ENCODE peak calls at places on chromosomes 13 and 19, in four cellular contexts. Z is mesothelial cell of epicardium; G is T-helper 17 cell; R is activated CD4-positive, alpha-beta T cell treated with anti-CD3 and anti-CD28 coated beads, Interleukin-2, amount 50 U/mL, for 1 hour. Y is an unnamed sample.

GRCh38 chr13:109734002-109734785 is 52.2 kb downstream of the IRS2 start:
- DNase-seq in Z (no peak), G (no peak), R (no peak), Y (no peak)

GRCh38 chr19:29293292-29293691 is 80.3 kb upstream of the UQCRFS1 start:
- DNase-seq in Z (no peak), G (no peak), R (no peak), Y (no peak)

GRCh38 chr13:32639502-32640105 is 53.4 kb downstream of the PDS5B start:
- DNase-seq in Z (no peak), G (peak), R (peak), Y (peak)

GRCh38 chr13:21478881-21479808 is 20.0 kb upstream of the ZDHHC20 start:
- DNase-seq in Z (no peak), G (peak), R (peak), Y (no peak)

GRCh38 chr19:35438527-35438926 is 9.5 kb upstream of the FFAR2 start:
- DNase-seq in Z (peak), G (no peak), R (no peak), Y (no peak)

GRCh38 chr19:1221141-1221903 is 15.7 kb downstream of the STK11 start:
- DNase-seq in Z (no peak), G (no peak), R (no peak), Y (no peak)

GRCh38 chr19:497861-498590 is 1.7 kb downstream of the MADCAM1 start:
- DNase-seq in Z (no peak), G (no peak), R (no peak), Y (no peak)

GRCh38 chr13:74132768-74133656 is 1.2 kb downstream of the KLF12 start:
- DNase-seq in Z (peak), G (peak), R (peak), Y (no peak)

GRCh38 chr19:44602071-44602470 is 11.3 kb upstream of the IGSF23 start:
- DNase-seq in Z (no peak), G (no peak), R (no peak), Y (no peak)

GRCh38 chr19:54431255-54431838 is 16.1 kb downstream of the TTYH1 start:
- DNase-seq in Z (no peak), G (no peak), R (no peak), Y (peak)

GRCh38 chr19:32324631-32325215 is 20.7 kb upstream of the ZNF507 start:
- DNase-seq in Z (no peak), G (no peak), R (no peak), Y (no peak)

GRCh38 chr13:104327217-104327616 is 1261.0 kb upstream of the SLC10A2 start:
- DNase-seq in Z (no peak), G (no peak), R (no peak), Y (no peak)

Y was measured in breast epithelium.